ENCODE peak calls at places on chromosomes 16 and 17, in nine cellular contexts. U is breast epithelium, G is tibial nerve, T is HCT116, R is GM12878, I is H1, C is A549, X is gastrocnemius medialis, M is transverse colon. W is an unnamed sample.
A peak's percentile ranks its signal among the peaks of the same experiment; 100 is the strongest.

GRCh38 chr17:40074871-40075215 is 12.1 kb downstream of the THRA start:
- DNase-seq in R (no peak), T (no peak), I (no peak), M (no peak), C (no peak), X (no peak), G (no peak), U (no peak), W (no peak)

GRCh38 chr17:72580321-72581127 is 459.7 kb downstream of the SOX9 start:
- DNase-seq in C (no peak), U (peak; percentile 82), G (no peak), M (peak; percentile 42), X (no peak), R (no peak), I (no peak), T (no peak), W (no peak)

GRCh38 chr17:77358801-77359716 is 218.3 kb downstream of the SEC14L1 start:
- DNase-seq in I (no peak), G (peak; percentile 0), R (no peak), T (no peak), C (no peak), X (no peak), U (no peak), M (no peak), W (peak; percentile 12)

GRCh38 chr16:53219795-53220194 is 165.0 kb downstream of the CHD9 start:
- DNase-seq in U (no peak), X (no peak), R (no peak), T (no peak), C (no peak), I (no peak), G (no peak), M (no peak), W (no peak)

GRCh38 chr16:67632415-67633172 is 12.3 kb upstream of the CARMIL2 start:
- DNase-seq in I (no peak), C (no peak), T (no peak), U (no peak), X (no peak), G (no peak), R (no peak), M (no peak), W (no peak)

GRCh38 chr17:40225151-40225550 is 6.0 kb downstream of the WIPF2 start:
- DNase-seq in T (no peak), C (no peak), R (no peak), U (no peak), X (no peak), I (no peak), G (no peak), M (no peak), W (no peak)

GRCh38 chr16:87099001-87099740 is 218.0 kb downstream of the C16orf95 start:
- DNase-seq in X (no peak), R (no peak), I (no peak), M (no peak), C (no peak), G (no peak), T (no peak), U (no peak), W (peak; percentile 74)

GRCh38 chr16:28495098-28495793 is 803 bp downstream of the APOBR start:
- DNase-seq in X (no peak), T (no peak), C (no peak), R (no peak), U (no peak), I (no peak), G (no peak), M (peak; percentile 63), W (no peak)

GRCh38 chr16:53052519-53053501 is at the start of gene CHD9NB:
- DNase-seq in X (no peak), M (peak; percentile 75), T (peak; percentile 73), I (no peak), G (no peak), C (peak; percentile 79), U (peak; percentile 82), R (no peak), W (peak; percentile 47)

GRCh38 chr17:75856062-75856681 is 1.0 kb upstream of the WBP2 start:
- DNase-seq in C (peak; percentile 67), X (no peak), R (no peak), T (no peak), M (peak; percentile 51), G (peak; percentile 45), I (no peak), U (no peak), W (no peak)

GRCh38 chr17:61294286-61294685 is 105.4 kb upstream of the TBX2 start:
- DNase-seq in G (no peak), M (no peak), I (no peak), U (peak; percentile 32), X (no peak), T (no peak), R (no peak), C (no peak), W (no peak)

GRCh38 chr16:86354641-86355040 is 155.7 kb upstream of the FOXF1 start:
- DNase-seq in X (no peak), I (no peak), G (no peak), C (no peak), M (no peak), U (no peak), R (no peak), T (no peak), W (no peak)

GRCh38 chr16:88069397-88070168 is 118.3 kb downstream of the BANP start:
- DNase-seq in M (peak; percentile 83), I (no peak), U (no peak), X (no peak), C (no peak), G (no peak), T (no peak), R (peak; percentile 39), W (no peak)

GRCh38 chr17:50642722-50643656 is 8.3 kb downstream of the ABCC3 start:
- DNase-seq in X (no peak), R (no peak), M (no peak), C (no peak), I (no peak), G (no peak), T (no peak), U (no peak), W (no peak)

GRCh38 chr16:89422527-89422904 is 67.8 kb downstream of the ANKRD11 start:
- DNase-seq in U (no peak), G (no peak), X (peak; percentile 33), I (no peak), M (no peak), C (no peak), T (no peak), R (peak; percentile 85), W (no peak)
- H3K4me3 ChIP-seq in U (no peak overlapping the region), G (no peak overlapping the region), X (no peak overlapping the region), I (no peak overlapping the region), M (no peak overlapping the region), C (no peak overlapping the region), T (no peak overlapping the region), R (peak overlapping the region; percentile 55), W (no peak overlapping the region)

DNA sequence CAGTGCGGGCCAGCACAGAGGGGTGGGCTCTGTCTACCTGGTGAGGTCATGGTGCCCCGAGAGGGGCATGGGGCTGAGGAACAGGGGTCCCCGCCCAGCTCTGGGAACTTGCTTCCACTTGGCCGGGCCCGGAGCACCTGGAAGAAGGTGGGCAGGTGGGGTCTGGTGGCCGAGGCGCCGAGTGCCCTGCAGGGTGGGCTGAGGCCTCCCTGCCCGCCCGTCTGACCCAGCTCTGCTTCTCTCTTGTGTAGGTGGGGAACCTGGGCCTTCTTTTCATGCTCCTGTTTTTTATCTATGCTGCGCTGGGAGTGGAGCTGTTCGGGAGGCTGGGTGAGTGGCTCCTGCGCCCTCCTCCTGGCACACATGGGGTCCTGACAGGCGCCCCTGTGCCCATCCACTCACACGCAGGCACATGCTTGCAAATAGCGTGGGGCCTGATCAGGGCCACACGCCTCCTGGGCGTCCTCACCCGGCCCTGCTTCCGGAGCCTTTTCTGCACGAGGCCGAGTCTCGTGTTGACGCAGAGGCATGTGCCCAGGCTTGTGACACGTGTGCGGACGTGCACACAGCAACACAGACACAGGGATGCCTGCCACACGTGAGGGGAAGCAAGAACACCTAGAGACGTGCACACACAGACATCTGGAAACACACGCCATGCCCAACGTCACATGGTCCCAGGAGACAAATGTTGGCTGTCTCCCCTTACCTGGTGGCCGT is 8.2 kb downstream of the TPSG1 start:
- DNase-seq in R (no peak), C (no peak), X (no peak), T (no peak), U (no peak), G (no peak), M (no peak), I (no peak), W (no peak)
- TF ChIP-seq POLR2A in R (no peak), C (no peak), X (no peak), T (no peak), U (no peak), G (no peak), M (no peak), I (no peak), W (no peak)

GRCh38 chr17:29621751-29622194 is 939 bp downstream of the CORO6 start:
- DNase-seq in M (no peak), G (no peak), I (no peak), R (no peak), T (no peak), C (no peak), X (peak; percentile 75), U (no peak), W (no peak)

GRCh38 chr17:29625037-29625750 is 2.5 kb upstream of the CORO6 start:
- DNase-seq in T (peak; percentile 43), M (no peak), U (no peak), X (peak; percentile 80), R (no peak), C (no peak), G (no peak), I (no peak), W (no peak)

GRCh38 chr17:29624586-29624985 is 1.9 kb upstream of the CORO6 start:
- DNase-seq in C (no peak), I (no peak), M (no peak), R (no peak), G (no peak), U (no peak), X (no peak), T (no peak), W (no peak)

GRCh38 chr17:29622337-29623282 is at the start of gene CORO6:
- DNase-seq in T (no peak), R (no peak), C (peak; percentile 75), G (no peak), I (no peak), M (peak; percentile 47), X (peak; percentile 83), U (no peak), W (no peak)

DNA sequence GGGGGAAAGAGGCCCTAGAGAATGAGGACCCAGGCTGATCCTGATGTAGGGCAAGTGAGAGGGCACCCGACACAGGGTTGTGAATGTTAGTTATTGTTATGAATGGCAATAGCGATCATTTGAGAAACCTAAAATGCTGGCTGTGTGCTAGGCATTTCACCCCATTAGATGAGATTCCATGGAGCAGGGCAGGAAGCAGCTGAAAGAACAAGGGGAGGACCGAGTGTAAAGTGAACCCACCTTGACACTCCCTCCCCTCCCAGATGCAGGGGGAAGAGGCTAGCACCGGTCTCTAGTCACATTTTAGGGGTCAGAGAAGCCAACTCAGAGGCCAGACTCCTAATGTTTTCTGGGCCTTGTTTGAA is 553 bp upstream of the CORO6 start:
- DNase-seq in R (no peak), G (no peak), U (no peak), M (no peak), I (no peak), X (no peak), C (no peak), T (no peak), W (no peak)
- H3K4me3 ChIP-seq in R (peak overlapping the region; percentile 78), G (peak overlapping the region; percentile 77), U (peak overlapping the region; percentile 69), M (peak overlapping the region; percentile 50), I (peak overlapping the region; percentile 53), X (peak overlapping the region; percentile 89), C (peak overlapping the region; percentile 61), T (no peak overlapping the region), W (no peak overlapping the region)

DNA sequence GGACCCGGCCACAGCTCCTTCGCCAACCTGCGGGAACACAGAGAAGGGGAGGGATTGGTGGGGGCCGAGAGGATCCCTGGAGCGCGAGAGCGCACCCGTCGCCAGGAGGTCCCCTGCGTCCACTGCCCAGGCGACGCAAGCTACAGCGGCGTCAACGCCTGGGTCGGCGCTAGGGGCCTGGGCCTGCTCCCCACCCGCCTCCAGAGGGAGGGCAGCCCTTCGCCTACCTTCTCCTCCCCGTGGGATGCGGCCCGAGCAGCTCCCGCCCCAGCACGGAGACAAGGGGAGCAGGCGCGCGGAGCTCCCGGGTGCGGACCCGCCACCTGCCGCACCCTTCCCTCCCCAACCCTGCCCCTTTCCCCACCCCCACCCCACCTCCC is 118.9 kb upstream of the SMURF2 start:
- DNase-seq in X (no peak), U (no peak), C (no peak), I (no peak), R (no peak), M (no peak), T (no peak), G (no peak), W (no peak)
- TF ChIP-seq POLR2A in X (no peak), U (no peak), C (no peak), I (no peak), R (no peak), M (no peak), T (no peak), G (no peak), W (no peak)

W was measured in lower leg skin.